ENCODE peak calls at places on chromosomes 4 and X, in six cellular contexts. U, V, I, X, T and W are unnamed samples.

GRCh38 chr4:38930199-38930598 is 62.6 kb downstream of the FAM114A1 start:
- DNase-seq in U (no peak), V (no peak), I (no peak), X (no peak), T (no peak), W (no peak)

GRCh38 chrX:37986893-37987292 is 19.5 kb upstream of the SYTL5 start:
- DNase-seq in U (no peak), V (no peak), I (no peak), X (no peak), T (no peak), W (no peak)

GRCh38 chrX:6041630-6042029 is 187.0 kb downstream of the NLGN4X start:
- DNase-seq in U (no peak), V (no peak), I (no peak), X (no peak), T (no peak), W (no peak)

GRCh38 chr4:16102356-16102755 is 18.5 kb upstream of the PROM1 start:
- DNase-seq in U (no peak), V (no peak), I (no peak), X (no peak), T (no peak), W (no peak)

GRCh38 chr4:69038582-69038981 is 57.7 kb upstream of the UGT2B7 start:
- DNase-seq in U (no peak), V (no peak), I (no peak), X (no peak), T (no peak), W (no peak)

GRCh38 chrX:1463581-1464281 is 11.0 kb upstream of the ASMTL start:
- DNase-seq in U (no peak), V (no peak), I (no peak), X (no peak), T (peak; percentile 61), W (no peak)

GRCh38 chr4:2357821-2358745 is 60.4 kb downstream of the ZFYVE28 start:
- DNase-seq in U (no peak), V (no peak), I (no peak), X (no peak), T (no peak), W (no peak)

GRCh38 chr4:78638324-78639172 is 87.0 kb downstream of the ANXA3 start:
- DNase-seq in U (no peak), V (no peak), I (no peak), X (no peak), T (no peak), W (no peak)

GRCh38 chrX:56219702-56220101 is 12.5 kb upstream of the KLF8 start:
- DNase-seq in U (no peak), V (no peak), I (no peak), X (no peak), T (no peak), W (no peak)

GRCh38 chrX:151386838-151387459 is 10.1 kb upstream of the VMA21 start:
- DNase-seq in U (peak; percentile 54), V (no peak), I (peak; percentile 17), X (no peak), T (no peak), W (no peak)

GRCh38 chr4:1748465-1748995 is 27.2 kb downstream of the TACC3 start:
- DNase-seq in U (peak; percentile 63), V (peak; percentile 48), I (no peak), X (peak; percentile 28), T (no peak), W (peak; percentile 83)

GRCh38 chrX:22395372-22395771 is 122.7 kb downstream of the CBLL2 start:
- DNase-seq in U (no peak), V (no peak), I (no peak), X (no peak), T (no peak), W (no peak)

GRCh38 chrX:53074987-53075386 is 7.2 kb upstream of the TSPYL2 start:
- DNase-seq in U (no peak), V (no peak), I (no peak), X (no peak), T (peak; percentile 21), W (no peak)

GRCh38 chr4:138202686-138203085 is 39.5 kb downstream of the SLC7A11 start:
- DNase-seq in U (no peak), V (no peak), I (no peak), X (no peak), T (no peak), W (no peak)

GRCh38 chrX:46180258-46180687 is 364.9 kb downstream of the ZNF674 start:
- DNase-seq in U (no peak), V (no peak), I (no peak), X (no peak), T (no peak), W (no peak)

GRCh38 chrX:148422531-148422930 is 77.9 kb upstream of the AFF2 start:
- DNase-seq in U (no peak), V (no peak), I (no peak), X (no peak), T (no peak), W (no peak)

GRCh38 chr4:140027135-140027534 is 126.8 kb downstream of the MAML3 start:
- DNase-seq in U (no peak), V (no peak), I (no peak), X (no peak), T (no peak), W (no peak)

GRCh38 chr4:39304651-39305050 is 61.5 kb downstream of the RFC1 start:
- DNase-seq in U (no peak), V (no peak), I (no peak), X (no peak), T (no peak), W (no peak)

GRCh38 chrX:13652256-13653021 is 502 bp upstream of the TCEANC start:
- DNase-seq in U (no peak), V (no peak), I (no peak), X (no peak), T (no peak), W (no peak)

GRCh38 chrX:7109838-7110793 is 37.4 kb upstream of the STS start:
- DNase-seq in U (no peak), V (no peak), I (no peak), X (no peak), T (no peak), W (no peak)

GRCh38 chr4:184510431-184510830 is 36.1 kb upstream of the IRF2 start:
- DNase-seq in U (no peak), V (no peak), I (no peak), X (no peak), T (no peak), W (no peak)

GRCh38 chrX:72025236-72025770 is 106.4 kb downstream of the RTL5 start:
- DNase-seq in U (no peak), V (no peak), I (no peak), X (no peak), T (no peak), W (no peak)

GRCh38 chr4:70190579-70190978 is 4.9 kb upstream of the ODAM start:
- DNase-seq in U (no peak), V (no peak), I (no peak), X (no peak), T (no peak), W (no peak)

GRCh38 chr4:76704133-76704881 is 193.6 kb downstream of the SOWAHB start:
- DNase-seq in U (peak; percentile 55), V (no peak), I (no peak), X (no peak), T (no peak), W (no peak)

GRCh38 chr4:76709454-76709853 is 188.5 kb downstream of the SOWAHB start:
- DNase-seq in U (no peak), V (no peak), I (no peak), X (no peak), T (no peak), W (no peak)

GRCh38 chr4:76705497-76705896 is 192.4 kb downstream of the SOWAHB start:
- DNase-seq in U (no peak), V (no peak), I (no peak), X (no peak), T (no peak), W (no peak)

GRCh38 chr4:76708986-76709385 is 189.0 kb downstream of the SOWAHB start:
- DNase-seq in U (no peak), V (no peak), I (no peak), X (no peak), T (no peak), W (no peak)

DNA sequence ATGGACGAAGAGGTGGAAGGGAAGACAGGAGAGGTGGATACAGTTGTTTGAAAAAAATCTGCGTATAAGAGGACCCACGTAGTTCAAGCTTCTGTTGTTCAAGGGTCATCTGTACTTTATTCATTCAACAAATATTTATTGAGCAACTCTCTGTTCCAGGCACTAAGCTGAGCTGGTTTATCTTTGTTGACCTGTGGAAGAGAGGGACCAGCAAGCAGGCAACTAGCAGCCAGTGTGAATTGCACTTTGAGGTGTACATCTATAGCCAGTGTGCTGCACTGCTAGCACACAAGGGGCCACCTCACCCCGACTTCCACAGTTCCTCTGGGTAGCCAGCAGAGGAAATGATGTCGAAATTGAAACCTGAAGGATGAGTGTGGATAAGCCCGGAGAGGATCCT is 191.4 kb downstream of the SOWAHB start:
- DNase-seq in U (no peak), V (no peak), I (no peak), X (no peak), T (no peak), W (no peak)
- TF ChIP-seq POLR2A in U (no peak), V (no peak), I (no peak), X (no peak), T (no peak), W (no peak)

DNA sequence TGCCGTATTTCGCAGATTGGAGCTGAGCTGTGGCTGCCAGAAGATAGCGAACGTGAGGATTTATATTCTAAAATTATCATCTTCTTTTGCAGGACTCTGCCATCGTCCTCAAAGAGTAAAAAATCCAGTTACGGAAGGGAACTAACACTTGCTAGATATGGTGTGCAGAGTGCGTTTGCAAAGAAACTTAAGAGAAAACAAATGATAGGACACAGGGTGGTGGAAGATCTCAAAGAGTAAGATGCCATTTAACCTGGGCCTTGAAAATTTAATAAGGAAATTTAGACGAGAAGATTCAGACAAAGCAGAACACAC is 566 bp downstream of the LARP7 start:
- DNase-seq in U (no peak), V (no peak), I (no peak), X (no peak), T (no peak), W (no peak)
- TF ChIP-seq POLR2A in U (no peak), V (no peak), I (no peak), X (no peak), T (no peak), W (no peak)

GRCh38 chrX:49165901-49166881 is 3.6 kb downstream of the MAGIX start:
- DNase-seq in U (peak; percentile 88), V (peak; percentile 48), I (peak; percentile 71), X (peak; percentile 52), T (no peak), W (no peak)
- TF ChIP-seq POLR2A in U (peak; percentile 11), V (no peak), I (no peak), X (no peak), T (no peak), W (no peak)

DNA sequence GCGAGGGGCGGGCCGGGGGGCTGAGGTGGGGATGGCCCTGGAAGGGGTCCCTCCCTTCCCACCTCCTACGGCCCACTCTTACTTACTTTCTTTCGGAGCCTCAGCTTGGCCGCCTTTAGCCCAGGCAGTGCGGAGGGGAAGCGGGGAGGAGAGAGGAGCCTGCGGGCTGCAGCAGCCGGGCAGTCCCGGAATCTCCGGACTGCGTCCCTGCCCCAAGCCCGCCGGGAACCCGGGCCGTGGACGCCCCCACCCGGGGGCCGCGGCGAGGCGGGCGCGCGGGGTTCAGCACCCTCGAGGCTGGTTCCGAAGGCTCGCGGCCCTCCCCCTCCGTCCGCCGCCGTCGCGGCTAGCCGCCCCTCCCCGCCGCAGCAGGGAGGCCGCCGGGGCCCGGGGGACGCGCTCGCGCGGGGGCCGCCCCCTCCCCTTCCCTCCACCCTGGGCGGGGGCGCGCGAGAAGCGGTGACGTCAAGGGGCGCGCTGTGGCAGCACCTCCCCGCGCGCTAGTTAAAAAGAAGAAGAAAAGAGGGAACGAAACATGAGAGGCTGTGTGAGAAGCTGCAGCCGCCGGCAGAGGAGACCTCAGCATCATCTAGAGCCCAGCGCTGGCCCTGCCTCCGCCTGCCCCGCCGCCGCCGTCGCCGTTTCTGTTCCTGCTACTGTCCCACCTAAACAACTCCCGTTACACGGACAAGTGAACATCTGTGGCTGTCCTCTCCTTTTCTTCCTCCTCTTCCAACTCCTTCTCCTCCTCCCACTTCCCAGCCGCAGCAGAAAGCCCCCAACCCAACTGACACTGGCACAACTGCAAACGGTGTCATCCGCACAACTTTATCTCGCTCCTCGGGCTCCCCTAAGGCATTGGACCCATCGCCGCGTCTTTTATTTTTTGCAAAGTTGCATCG is at the start of gene HHIP:
- DNase-seq in U (no peak), V (peak; percentile 48), I (no peak), X (peak; percentile 50), T (no peak), W (no peak)
- TF ChIP-seq POLR2A in U (no peak), V (no peak), I (no peak), X (no peak), T (no peak), W (peak; percentile 26)